ENCODE peak calls at places on chromosomes 5 and 9, in seven cellular contexts. C is testis, E is uterus, F is astrocyte of the spinal cord, G is spleen, P is left ventricle myocardium inferior, D is neural progenitor cell. O is an unnamed sample.

GRCh38 chr9:125748511-125749099 is 1.4 kb downstream of the PBX3 start:
- DNase-seq in E (no peak), P (no peak), C (peak), G (peak), D (peak), F (peak), O (no peak)

GRCh38 chr5:141841376-141841775 is 36.8 kb downstream of the PCDH1 start:
- DNase-seq in E (no peak), D (no peak), C (no peak), P (no peak), G (no peak), F (no peak), O (no peak)

GRCh38 chr5:180784497-180785097 is 18.0 kb downstream of the MGAT1 start:
- DNase-seq in G (peak), P (peak), F (peak), C (peak), D (peak), E (peak), O (peak)

GRCh38 chr9:97474373-97474925 is 27.0 kb upstream of the TMOD1 start:
- DNase-seq in C (no peak), D (no peak), P (no peak), G (no peak), F (peak), E (no peak), O (no peak)

GRCh38 chr5:169050146-169050571 is 250.8 kb downstream of the SLIT3 start:
- DNase-seq in C (no peak), D (no peak), F (peak), E (no peak), G (no peak), P (no peak), O (no peak)

GRCh38 chr9:113056191-113057106 is at the start of gene ZFP37:
- DNase-seq in P (peak), D (peak), C (peak), F (peak), G (peak), E (peak), O (peak)

GRCh38 chr9:127143920-127144465 is 21.6 kb upstream of the ANGPTL2 start:
- DNase-seq in E (no peak), D (no peak), F (no peak), C (no peak), G (no peak), P (no peak), O (no peak)

GRCh38 chr5:143898381-143898780 is 86.4 kb downstream of the HMHB1 start:
- DNase-seq in C (no peak), E (no peak), D (no peak), G (no peak), F (no peak), P (no peak), O (no peak)

GRCh38 chr5:138467711-138468132 is 2.4 kb downstream of the EGR1 start:
- DNase-seq in D (no peak), P (no peak), G (peak), C (no peak), E (no peak), F (no peak), O (no peak)

GRCh38 chr9:110443146-110443877 is 105.6 kb upstream of the TXNDC8 start:
- DNase-seq in D (no peak), E (no peak), C (no peak), F (peak), P (no peak), G (no peak), O (no peak)

GRCh38 chr5:101390317-101390908 is 487.3 kb upstream of the ST8SIA4 start:
- DNase-seq in E (no peak), P (no peak), G (no peak), C (peak), F (peak), D (peak), O (peak)

GRCh38 chr9:115015018-115015635 is 84.7 kb upstream of the TNFSF8 start:
- DNase-seq in F (peak), E (no peak), P (no peak), C (peak), G (no peak), D (peak), O (peak)

GRCh38 chr5:109589239-109589638 is 100.5 kb upstream of the MAN2A1 start:
- DNase-seq in F (no peak), D (no peak), C (no peak), G (peak), E (no peak), P (no peak), O (no peak)

GRCh38 chr5:174414315-174414710 is 310.1 kb upstream of the MSX2 start:
- DNase-seq in C (no peak), E (no peak), P (no peak), D (no peak), G (no peak), F (no peak), O (no peak)

GRCh38 chr9:120868676-120869359 is 8.2 kb downstream of the PHF19 start:
- DNase-seq in E (peak), G (peak), F (peak), D (peak), C (peak), P (peak), O (peak)

GRCh38 chr5:159105318-159106053 is 5.8 kb upstream of the EBF1 start:
- DNase-seq in G (peak), F (no peak), E (peak), D (peak), P (no peak), C (no peak), O (peak)

GRCh38 chr5:129246088-129246487 is 151.5 kb downstream of the ISOC1 start:
- DNase-seq in D (no peak), C (no peak), E (no peak), F (no peak), G (no peak), P (no peak), O (no peak)

GRCh38 chr5:126139773-126140172 is 283.4 kb upstream of the GRAMD2B start:
- DNase-seq in G (no peak), F (peak), P (no peak), D (no peak), C (no peak), E (no peak), O (no peak)

GRCh38 chr5:53431665-53432064 is 48.8 kb upstream of the FST start:
- DNase-seq in F (no peak), D (no peak), G (no peak), E (no peak), P (no peak), C (no peak), O (no peak)

GRCh38 chr9:73357607-73358006 is 205.9 kb downstream of the ANXA1 start:
- DNase-seq in D (no peak), C (no peak), E (no peak), F (no peak), G (no peak), P (no peak), O (no peak)

GRCh38 chr9:128722380-128723351 is 1.3 kb downstream of the ZDHHC12 start:
- DNase-seq in G (no peak), E (no peak), F (no peak), P (no peak), C (no peak), D (no peak), O (no peak)

GRCh38 chr9:128723866-128724743 is at the start of gene ZDHHC12:
- DNase-seq in P (peak), D (peak), F (peak), E (peak), C (peak), G (peak), O (peak)

GRCh38 chr9:128727626-128728248 is 3.8 kb upstream of the ZDHHC12 start:
- DNase-seq in E (no peak), F (no peak), P (no peak), C (no peak), D (no peak), G (no peak), O (no peak)

GRCh38 chr9:128723352-128723865 is 518 bp downstream of the ZDHHC12 start:
- DNase-seq in C (no peak), D (peak), P (no peak), F (no peak), E (no peak), G (no peak), O (no peak)

DNA sequence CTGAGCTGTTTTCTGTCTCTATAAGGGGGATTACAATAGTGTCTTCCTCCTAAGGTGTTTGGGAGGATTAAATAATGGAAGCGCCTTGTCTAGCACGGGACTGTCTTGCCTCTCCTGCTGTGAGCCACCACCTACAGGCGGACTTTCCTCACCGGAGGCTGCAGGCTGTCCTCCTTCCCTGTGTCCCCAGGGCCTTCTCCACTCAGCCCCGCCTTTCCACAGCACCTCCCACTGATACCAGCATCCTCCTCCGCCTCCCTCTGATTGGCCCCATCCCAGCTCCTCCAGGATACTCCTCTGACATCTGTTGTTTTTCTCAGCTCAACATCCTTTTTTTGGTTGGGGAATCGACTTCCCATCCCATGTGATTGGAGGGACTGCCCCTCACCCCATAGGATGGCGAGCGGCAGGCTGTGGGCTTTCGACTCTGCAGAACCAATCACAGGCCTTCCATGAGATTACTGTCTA is 851 bp upstream of the ZDHHC12 start:
- DNase-seq in C (peak), G (peak), P (peak), F (peak), D (peak), E (peak), O (peak)
- H3K4me3 ChIP-seq in C (peak), G (peak), P (peak), F (peak), D (peak), E (peak), O (peak)

DNA sequence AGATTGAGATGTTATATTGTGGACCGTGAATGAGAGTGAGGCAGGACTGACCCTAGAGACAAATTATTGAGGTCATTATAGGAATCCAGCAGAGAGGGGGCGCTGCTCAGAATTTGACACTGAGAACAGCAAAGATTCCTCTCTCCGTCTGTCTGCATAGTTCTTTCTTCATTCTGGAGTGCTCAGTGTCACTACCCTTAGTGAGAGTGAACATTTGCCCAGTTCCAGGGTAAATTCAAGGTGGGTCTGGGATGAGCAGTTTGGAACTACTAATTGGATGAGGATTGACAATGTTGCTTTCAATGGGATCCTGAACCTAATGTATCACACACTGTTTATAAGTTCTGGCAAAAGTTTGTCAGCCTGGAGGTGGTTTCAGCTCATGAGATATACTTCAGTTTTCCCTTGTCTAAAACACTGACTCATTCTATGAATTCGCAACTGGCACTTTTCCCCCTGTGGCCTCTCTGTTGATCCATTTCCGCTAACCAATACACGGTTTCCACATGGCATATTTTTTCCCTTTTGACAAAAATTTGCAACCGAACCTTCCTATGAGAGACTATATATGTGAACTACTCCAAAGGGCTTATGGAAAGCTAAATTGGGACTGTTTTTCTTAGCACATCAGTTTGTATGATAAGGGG is 1240.8 kb upstream of the WWC1 start:
- DNase-seq in P (no peak), C (peak), E (no peak), G (no peak), F (no peak), D (no peak), O (no peak)
- TF ChIP-seq CTCF in P (no peak), C (no peak), E (no peak), G (no peak), F (no peak), D (peak), O (no peak)

GRCh38 chr5:119275873-119276214 is 80.0 kb upstream of the TNFAIP8 start:
- DNase-seq in P (no peak), C (no peak), G (no peak), D (no peak), E (no peak), F (no peak), O (peak)

GRCh38 chr5:119282628-119283027 is 73.2 kb upstream of the TNFAIP8 start:
- DNase-seq in E (no peak), F (no peak), G (no peak), D (no peak), P (no peak), C (no peak), O (no peak)

GRCh38 chr5:119280380-119280779 is 75.4 kb upstream of the TNFAIP8 start:
- DNase-seq in G (no peak), C (no peak), F (no peak), E (no peak), P (no peak), D (no peak), O (no peak)

GRCh38 chr5:119276976-119277375 is 78.8 kb upstream of the TNFAIP8 start:
- DNase-seq in D (no peak), F (no peak), E (no peak), G (no peak), P (no peak), C (no peak), O (peak)

GRCh38 chr5:119279093-119279492 is 76.7 kb upstream of the TNFAIP8 start:
- DNase-seq in E (no peak), P (no peak), C (no peak), G (no peak), D (no peak), F (no peak), O (no peak)
- H3K4me3 ChIP-seq in E (no peak), P (no peak), C (no peak), G (no peak), D (no peak), F (no peak), O (no peak)

GRCh38 chr9:133993635-133994253 is 1.6 kb upstream of the VAV2 start:
- DNase-seq in E (no peak), G (no peak), F (no peak), C (no peak), P (no peak), D (peak), O (no peak)

GRCh38 chr9:133992780-133993634 is 883 bp upstream of the VAV2 start:
- DNase-seq in F (peak), C (peak), E (peak), P (peak), G (peak), D (peak), O (peak)

GRCh38 chr9:133994359-133995011 is 2.4 kb upstream of the VAV2 start:
- DNase-seq in F (peak), G (peak), P (peak), E (peak), D (peak), C (peak), O (peak)

GRCh38 chr9:133996531-133997520 is 4.7 kb upstream of the VAV2 start:
- DNase-seq in E (no peak), G (peak), P (no peak), C (no peak), F (no peak), D (no peak), O (no peak)

GRCh38 chr9:133995012-133995896 is 3.1 kb upstream of the VAV2 start:
- DNase-seq in C (no peak), D (no peak), P (no peak), E (no peak), F (no peak), G (peak), O (peak)
- TF ChIP-seq CTCF in C (no peak), D (no peak), P (no peak), E (no peak), F (peak), G (no peak), O (peak)

O was measured in GM12865.